ENCODE peak calls at places on chromosomes 1 and 21, in nine cellular contexts. One of them, this sample, is unnamed.

GRCh38 chr1:239164451-239165180 is 221.8 kb upstream of the CHRM3 start:
- DNase-seq in fibroblast of pulmonary artery: no peak
- DNase-seq in HFF-Myc: no peak
- DNase-seq in fibroblast of lung: no peak
- DNase-seq in OCI-LY7: no peak
- DNase-seq in H9: no peak
- DNase-seq in heart left ventricle: no peak
- DNase-seq in psoas muscle: no peak
- DNase-seq in mammary epithelial cell: peak
- DNase-seq in this sample: no peak

GRCh38 chr1:207152792-207153434 is 48.9 kb downstream of the C4BPA start:
- DNase-seq in fibroblast of pulmonary artery: no peak
- DNase-seq in HFF-Myc: no peak
- DNase-seq in fibroblast of lung: no peak
- DNase-seq in OCI-LY7: no peak
- DNase-seq in H9: no peak
- DNase-seq in heart left ventricle: no peak
- DNase-seq in psoas muscle: no peak
- DNase-seq in mammary epithelial cell: peak
- DNase-seq in this sample: no peak

GRCh38 chr1:972726-973458 is 6.6 kb downstream of the PLEKHN1 start:
- DNase-seq in fibroblast of pulmonary artery: no peak
- DNase-seq in HFF-Myc: no peak
- DNase-seq in fibroblast of lung: no peak
- DNase-seq in OCI-LY7: no peak
- DNase-seq in H9: no peak
- DNase-seq in heart left ventricle: peak
- DNase-seq in psoas muscle: no peak
- DNase-seq in mammary epithelial cell: no peak
- DNase-seq in this sample: no peak

GRCh38 chr1:41025979-41026819 is 4.7 kb upstream of the SLFNL1 start:
- DNase-seq in fibroblast of pulmonary artery: no peak
- DNase-seq in HFF-Myc: no peak
- DNase-seq in fibroblast of lung: no peak
- DNase-seq in OCI-LY7: peak
- DNase-seq in H9: no peak
- DNase-seq in heart left ventricle: no peak
- DNase-seq in psoas muscle: no peak
- DNase-seq in mammary epithelial cell: no peak
- DNase-seq in this sample: no peak

GRCh38 chr1:7669559-7670208 is 101.4 kb upstream of the VAMP3 start:
- DNase-seq in fibroblast of pulmonary artery: peak
- DNase-seq in HFF-Myc: no peak
- DNase-seq in fibroblast of lung: peak
- DNase-seq in OCI-LY7: peak
- DNase-seq in H9: peak
- DNase-seq in heart left ventricle: no peak
- DNase-seq in psoas muscle: peak
- DNase-seq in mammary epithelial cell: peak
- DNase-seq in this sample: peak

GRCh38 chr1:153573351-153573750 is 7.7 kb upstream of the S100A2 start:
- DNase-seq in fibroblast of pulmonary artery: peak
- DNase-seq in HFF-Myc: no peak
- DNase-seq in fibroblast of lung: peak
- DNase-seq in OCI-LY7: no peak
- DNase-seq in H9: no peak
- DNase-seq in heart left ventricle: no peak
- DNase-seq in psoas muscle: no peak
- DNase-seq in mammary epithelial cell: no peak
- DNase-seq in this sample: no peak

GRCh38 chr1:212485895-212486590 is 53.3 kb downstream of the NENF start:
- DNase-seq in fibroblast of pulmonary artery: peak
- DNase-seq in HFF-Myc: peak
- DNase-seq in fibroblast of lung: peak
- DNase-seq in OCI-LY7: no peak
- DNase-seq in H9: peak
- DNase-seq in heart left ventricle: peak
- DNase-seq in psoas muscle: peak
- DNase-seq in mammary epithelial cell: peak
- DNase-seq in this sample: no peak

GRCh38 chr21:44836666-44837471 is 19.0 kb upstream of the SUMO3 start:
- DNase-seq in fibroblast of pulmonary artery: peak
- DNase-seq in HFF-Myc: no peak
- DNase-seq in fibroblast of lung: peak
- DNase-seq in OCI-LY7: no peak
- DNase-seq in H9: no peak
- DNase-seq in heart left ventricle: peak
- DNase-seq in psoas muscle: no peak
- DNase-seq in mammary epithelial cell: peak
- DNase-seq in this sample: no peak

GRCh38 chr1:231800071-231800470 is 173.5 kb downstream of the DISC1 start:
- DNase-seq in fibroblast of pulmonary artery: peak
- DNase-seq in HFF-Myc: no peak
- DNase-seq in fibroblast of lung: peak
- DNase-seq in OCI-LY7: no peak
- DNase-seq in H9: no peak
- DNase-seq in heart left ventricle: no peak
- DNase-seq in psoas muscle: no peak
- DNase-seq in mammary epithelial cell: peak
- DNase-seq in this sample: no peak

GRCh38 chr1:210920258-210920657 is 213.7 kb downstream of the KCNH1 start:
- DNase-seq in fibroblast of pulmonary artery: no peak
- DNase-seq in HFF-Myc: no peak
- DNase-seq in fibroblast of lung: no peak
- DNase-seq in OCI-LY7: no peak
- DNase-seq in H9: no peak
- DNase-seq in heart left ventricle: no peak
- DNase-seq in psoas muscle: no peak
- DNase-seq in mammary epithelial cell: no peak
- DNase-seq in this sample: no peak

GRCh38 chr1:8871965-8872399 is 6.5 kb downstream of the ENO1 start:
- DNase-seq in fibroblast of pulmonary artery: no peak
- DNase-seq in HFF-Myc: no peak
- DNase-seq in fibroblast of lung: peak
- DNase-seq in OCI-LY7: no peak
- DNase-seq in H9: no peak
- DNase-seq in heart left ventricle: no peak
- DNase-seq in psoas muscle: no peak
- DNase-seq in mammary epithelial cell: no peak
- DNase-seq in this sample: no peak

GRCh38 chr1:233442392-233442791 is 114.9 kb downstream of the MAP3K21 start:
- DNase-seq in fibroblast of pulmonary artery: no peak
- DNase-seq in HFF-Myc: no peak
- DNase-seq in fibroblast of lung: no peak
- DNase-seq in OCI-LY7: no peak
- DNase-seq in H9: no peak
- DNase-seq in heart left ventricle: no peak
- DNase-seq in psoas muscle: no peak
- DNase-seq in mammary epithelial cell: no peak
- DNase-seq in this sample: no peak

GRCh38 chr1:204754821-204755220 is 69.3 kb upstream of the LRRN2 start:
- DNase-seq in fibroblast of pulmonary artery: no peak
- DNase-seq in HFF-Myc: no peak
- DNase-seq in fibroblast of lung: no peak
- DNase-seq in OCI-LY7: no peak
- DNase-seq in H9: no peak
- DNase-seq in heart left ventricle: no peak
- DNase-seq in psoas muscle: no peak
- DNase-seq in mammary epithelial cell: no peak
- DNase-seq in this sample: no peak

GRCh38 chr1:240492832-240493440 is 119.0 kb downstream of the GREM2 start:
- DNase-seq in fibroblast of pulmonary artery: peak
- DNase-seq in HFF-Myc: no peak
- DNase-seq in fibroblast of lung: peak
- DNase-seq in OCI-LY7: no peak
- DNase-seq in H9: peak
- DNase-seq in heart left ventricle: no peak
- DNase-seq in psoas muscle: peak
- DNase-seq in mammary epithelial cell: no peak
- DNase-seq in this sample: no peak
- TF ChIP-seq CTCF in fibroblast of pulmonary artery: peak
- TF ChIP-seq CTCF in HFF-Myc: peak
- TF ChIP-seq CTCF in fibroblast of lung: peak
- TF ChIP-seq CTCF in OCI-LY7: no peak
- TF ChIP-seq CTCF in H9: peak
- TF ChIP-seq CTCF in heart left ventricle: no peak
- TF ChIP-seq CTCF in psoas muscle: no peak
- TF ChIP-seq CTCF in mammary epithelial cell: no peak
- TF ChIP-seq CTCF in this sample: no peak

GRCh38 chr1:88684482-88685238 is 587 bp downstream of the PKN2 start:
- DNase-seq in fibroblast of pulmonary artery: peak
- DNase-seq in HFF-Myc: peak
- DNase-seq in fibroblast of lung: peak
- DNase-seq in OCI-LY7: peak
- DNase-seq in H9: peak
- DNase-seq in heart left ventricle: peak
- DNase-seq in psoas muscle: peak
- DNase-seq in mammary epithelial cell: peak
- DNase-seq in this sample: peak
- TF ChIP-seq CTCF in fibroblast of pulmonary artery: no peak
- TF ChIP-seq CTCF in HFF-Myc: no peak
- TF ChIP-seq CTCF in fibroblast of lung: peak
- TF ChIP-seq CTCF in OCI-LY7: peak
- TF ChIP-seq CTCF in H9: peak
- TF ChIP-seq CTCF in heart left ventricle: no peak
- TF ChIP-seq CTCF in psoas muscle: peak
- TF ChIP-seq CTCF in mammary epithelial cell: no peak
- TF ChIP-seq CTCF in this sample: peak

GRCh38 chr1:115764541-115764940 is 4.0 kb downstream of the CASQ2 start:
- DNase-seq in fibroblast of pulmonary artery: peak
- DNase-seq in HFF-Myc: peak
- DNase-seq in fibroblast of lung: peak
- DNase-seq in OCI-LY7: no peak
- DNase-seq in H9: no peak
- DNase-seq in heart left ventricle: peak
- DNase-seq in psoas muscle: no peak
- DNase-seq in mammary epithelial cell: peak
- DNase-seq in this sample: no peak
- TF ChIP-seq CTCF in fibroblast of pulmonary artery: peak
- TF ChIP-seq CTCF in HFF-Myc: peak
- TF ChIP-seq CTCF in fibroblast of lung: peak
- TF ChIP-seq CTCF in OCI-LY7: no peak
- TF ChIP-seq CTCF in H9: peak
- TF ChIP-seq CTCF in heart left ventricle: no peak
- TF ChIP-seq CTCF in psoas muscle: peak
- TF ChIP-seq CTCF in mammary epithelial cell: peak
- TF ChIP-seq CTCF in this sample: peak

GRCh38 chr1:18246543-18246942 is 138.9 kb downstream of the IGSF21 start:
- DNase-seq in fibroblast of pulmonary artery: no peak
- DNase-seq in HFF-Myc: no peak
- DNase-seq in fibroblast of lung: no peak
- DNase-seq in OCI-LY7: no peak
- DNase-seq in H9: no peak
- DNase-seq in heart left ventricle: no peak
- DNase-seq in psoas muscle: no peak
- DNase-seq in mammary epithelial cell: no peak
- DNase-seq in this sample: no peak
- TF ChIP-seq CTCF in fibroblast of pulmonary artery: no peak
- TF ChIP-seq CTCF in HFF-Myc: no peak
- TF ChIP-seq CTCF in fibroblast of lung: no peak
- TF ChIP-seq CTCF in OCI-LY7: peak
- TF ChIP-seq CTCF in H9: peak
- TF ChIP-seq CTCF in heart left ventricle: no peak
- TF ChIP-seq CTCF in psoas muscle: no peak
- TF ChIP-seq CTCF in mammary epithelial cell: no peak
- TF ChIP-seq CTCF in this sample: no peak

GRCh38 chr1:27372808-27373690 is 1.6 kb downstream of the FCN3 start:
- DNase-seq in fibroblast of pulmonary artery: no peak
- DNase-seq in HFF-Myc: no peak
- DNase-seq in fibroblast of lung: no peak
- DNase-seq in OCI-LY7: no peak
- DNase-seq in H9: peak
- DNase-seq in heart left ventricle: no peak
- DNase-seq in psoas muscle: no peak
- DNase-seq in mammary epithelial cell: no peak
- DNase-seq in this sample: no peak
- TF ChIP-seq CTCF in fibroblast of pulmonary artery: peak
- TF ChIP-seq CTCF in HFF-Myc: peak
- TF ChIP-seq CTCF in fibroblast of lung: no peak
- TF ChIP-seq CTCF in OCI-LY7: peak
- TF ChIP-seq CTCF in H9: peak
- TF ChIP-seq CTCF in heart left ventricle: no peak
- TF ChIP-seq CTCF in psoas muscle: no peak
- TF ChIP-seq CTCF in mammary epithelial cell: peak
- TF ChIP-seq CTCF in this sample: peak

GRCh38 chr1:27216466-27216865 is 18.0 kb upstream of the WDTC1 start:
- DNase-seq in fibroblast of pulmonary artery: no peak
- DNase-seq in HFF-Myc: no peak
- DNase-seq in fibroblast of lung: no peak
- DNase-seq in OCI-LY7: no peak
- DNase-seq in H9: no peak
- DNase-seq in heart left ventricle: no peak
- DNase-seq in psoas muscle: no peak
- DNase-seq in mammary epithelial cell: no peak
- DNase-seq in this sample: no peak
- TF ChIP-seq CTCF in fibroblast of pulmonary artery: no peak
- TF ChIP-seq CTCF in HFF-Myc: no peak
- TF ChIP-seq CTCF in fibroblast of lung: no peak
- TF ChIP-seq CTCF in OCI-LY7: no peak
- TF ChIP-seq CTCF in H9: no peak
- TF ChIP-seq CTCF in heart left ventricle: no peak
- TF ChIP-seq CTCF in psoas muscle: no peak
- TF ChIP-seq CTCF in mammary epithelial cell: no peak
- TF ChIP-seq CTCF in this sample: no peak

GRCh38 chr21:28239345-28239744 is 753.3 kb downstream of the LTN1 start:
- DNase-seq in fibroblast of pulmonary artery: no peak
- DNase-seq in HFF-Myc: no peak
- DNase-seq in fibroblast of lung: peak
- DNase-seq in OCI-LY7: no peak
- DNase-seq in H9: no peak
- DNase-seq in heart left ventricle: peak
- DNase-seq in psoas muscle: peak
- DNase-seq in mammary epithelial cell: no peak
- DNase-seq in this sample: no peak

GRCh38 chr21:28233536-28234220 is 759.0 kb downstream of the LTN1 start:
- DNase-seq in fibroblast of pulmonary artery: no peak
- DNase-seq in HFF-Myc: no peak
- DNase-seq in fibroblast of lung: no peak
- DNase-seq in OCI-LY7: no peak
- DNase-seq in H9: no peak
- DNase-seq in heart left ventricle: no peak
- DNase-seq in psoas muscle: no peak
- DNase-seq in mammary epithelial cell: no peak
- DNase-seq in this sample: no peak

GRCh38 chr21:28230559-28230958 is 762.1 kb downstream of the LTN1 start:
- DNase-seq in fibroblast of pulmonary artery: peak
- DNase-seq in HFF-Myc: no peak
- DNase-seq in fibroblast of lung: no peak
- DNase-seq in OCI-LY7: no peak
- DNase-seq in H9: no peak
- DNase-seq in heart left ventricle: no peak
- DNase-seq in psoas muscle: no peak
- DNase-seq in mammary epithelial cell: no peak
- DNase-seq in this sample: no peak

GRCh38 chr21:28237661-28238060 is 755.0 kb downstream of the LTN1 start:
- DNase-seq in fibroblast of pulmonary artery: no peak
- DNase-seq in HFF-Myc: no peak
- DNase-seq in fibroblast of lung: no peak
- DNase-seq in OCI-LY7: no peak
- DNase-seq in H9: no peak
- DNase-seq in heart left ventricle: no peak
- DNase-seq in psoas muscle: no peak
- DNase-seq in mammary epithelial cell: no peak
- DNase-seq in this sample: no peak

GRCh38 chr21:28235169-28235892 is 757.3 kb downstream of the LTN1 start:
- DNase-seq in fibroblast of pulmonary artery: peak
- DNase-seq in HFF-Myc: no peak
- DNase-seq in fibroblast of lung: no peak
- DNase-seq in OCI-LY7: no peak
- DNase-seq in H9: peak
- DNase-seq in heart left ventricle: peak
- DNase-seq in psoas muscle: no peak
- DNase-seq in mammary epithelial cell: no peak
- DNase-seq in this sample: no peak
- TF ChIP-seq CTCF in fibroblast of pulmonary artery: peak
- TF ChIP-seq CTCF in HFF-Myc: no peak
- TF ChIP-seq CTCF in fibroblast of lung: peak
- TF ChIP-seq CTCF in OCI-LY7: no peak
- TF ChIP-seq CTCF in H9: peak
- TF ChIP-seq CTCF in heart left ventricle: no peak
- TF ChIP-seq CTCF in psoas muscle: no peak
- TF ChIP-seq CTCF in mammary epithelial cell: no peak
- TF ChIP-seq CTCF in this sample: no peak

This sample was measured in GM13977.